ENCODE peak calls at places on chromosomes 4 and X, in six cellular contexts. One of them, this sample, is unnamed.

GRCh38 chrX:42803320-42803719 is 25.4 kb upstream of the PPP1R2C start:
- DNase-seq in K562: no peak
- DNase-seq in HCT116: no peak
- DNase-seq in WTC11: no peak
- DNase-seq in GM12878: no peak
- DNase-seq in HepG2: no peak
- DNase-seq in this sample: no peak

GRCh38 chr4:113420938-113421337 is 340.6 kb downstream of the CAMK2D start:
- DNase-seq in K562: no peak
- DNase-seq in HCT116: no peak
- DNase-seq in WTC11: no peak
- DNase-seq in GM12878: no peak
- DNase-seq in HepG2: no peak
- DNase-seq in this sample: no peak

GRCh38 chr4:180330521-180330920 is 1912.7 kb upstream of the TENM3 start:
- DNase-seq in K562: no peak
- DNase-seq in HCT116: no peak
- DNase-seq in WTC11: no peak
- DNase-seq in GM12878: no peak
- DNase-seq in HepG2: no peak
- DNase-seq in this sample: no peak

GRCh38 chr4:58303456-58303855 is 1193.3 kb upstream of the IGFBP7 start:
- DNase-seq in K562: no peak
- DNase-seq in HCT116: no peak
- DNase-seq in WTC11: no peak
- DNase-seq in GM12878: no peak
- DNase-seq in HepG2: no peak
- DNase-seq in this sample: no peak

GRCh38 chr4:121050251-121050650 is 22.1 kb downstream of the NDNF start:
- DNase-seq in K562: no peak
- DNase-seq in HCT116: no peak
- DNase-seq in WTC11: no peak
- DNase-seq in GM12878: no peak
- DNase-seq in HepG2: no peak
- DNase-seq in this sample: no peak

GRCh38 chrX:1323315-1323714 is 13.3 kb upstream of the IL3RA start:
- DNase-seq in K562: peak
- DNase-seq in HCT116: peak
- DNase-seq in WTC11: peak
- DNase-seq in GM12878: peak
- DNase-seq in HepG2: peak
- DNase-seq in this sample: peak

GRCh38 chr4:118289794-118290193 is 63.0 kb downstream of the PRSS12 start:
- DNase-seq in K562: no peak
- DNase-seq in HCT116: no peak
- DNase-seq in WTC11: no peak
- DNase-seq in GM12878: no peak
- DNase-seq in HepG2: no peak
- DNase-seq in this sample: no peak

GRCh38 chrX:71913156-71913950 is 2.7 kb downstream of the NHSL2 start:
- DNase-seq in K562: no peak
- DNase-seq in HCT116: no peak
- DNase-seq in WTC11: no peak
- DNase-seq in GM12878: no peak
- DNase-seq in HepG2: no peak
- DNase-seq in this sample: no peak

GRCh38 chr4:95362906-95363578 is 185.7 kb downstream of the UNC5C start:
- DNase-seq in K562: peak
- DNase-seq in HCT116: peak
- DNase-seq in WTC11: peak
- DNase-seq in GM12878: no peak
- DNase-seq in HepG2: peak
- DNase-seq in this sample: no peak

GRCh38 chrX:11124094-11124493 is 13.0 kb downstream of the HCCS start:
- DNase-seq in K562: no peak
- DNase-seq in HCT116: no peak
- DNase-seq in WTC11: no peak
- DNase-seq in GM12878: no peak
- DNase-seq in HepG2: no peak
- DNase-seq in this sample: no peak

GRCh38 chr4:1910643-1911042 is 39.5 kb downstream of the NSD2 start:
- DNase-seq in K562: peak
- DNase-seq in HCT116: no peak
- DNase-seq in WTC11: peak
- DNase-seq in GM12878: no peak
- DNase-seq in HepG2: peak
- DNase-seq in this sample: peak

GRCh38 chr4:6602289-6602688 is 27.3 kb downstream of the MAN2B2 start:
- DNase-seq in K562: no peak
- DNase-seq in HCT116: no peak
- DNase-seq in WTC11: no peak
- DNase-seq in GM12878: no peak
- DNase-seq in HepG2: no peak
- DNase-seq in this sample: no peak

GRCh38 chrX:31546130-31546529 is 474.3 kb upstream of the FTHL17 start:
- DNase-seq in K562: no peak
- DNase-seq in HCT116: no peak
- DNase-seq in WTC11: no peak
- DNase-seq in GM12878: no peak
- DNase-seq in HepG2: no peak
- DNase-seq in this sample: no peak

GRCh38 chr4:109973529-109973905 is 60.8 kb downstream of the EGF start:
- DNase-seq in K562: no peak
- DNase-seq in HCT116: no peak
- DNase-seq in WTC11: no peak
- DNase-seq in GM12878: no peak
- DNase-seq in HepG2: peak
- DNase-seq in this sample: no peak

GRCh38 chr4:16270654-16271328 is 44.5 kb upstream of the TAPT1 start:
- DNase-seq in K562: peak
- DNase-seq in HCT116: no peak
- DNase-seq in WTC11: peak
- DNase-seq in GM12878: no peak
- DNase-seq in HepG2: peak
- DNase-seq in this sample: no peak

GRCh38 chr4:168907119-168907698 is 102.8 kb downstream of the CBR4 start:
- DNase-seq in K562: no peak
- DNase-seq in HCT116: no peak
- DNase-seq in WTC11: no peak
- DNase-seq in GM12878: no peak
- DNase-seq in HepG2: no peak
- DNase-seq in this sample: no peak

GRCh38 chr4:79141530-79141929 is 184.3 kb downstream of the NAA11 start:
- DNase-seq in K562: no peak
- DNase-seq in HCT116: no peak
- DNase-seq in WTC11: peak
- DNase-seq in GM12878: no peak
- DNase-seq in HepG2: peak
- DNase-seq in this sample: peak

GRCh38 chr4:99378876-99379275 is 26.3 kb upstream of the ADH1C start:
- DNase-seq in K562: no peak
- DNase-seq in HCT116: no peak
- DNase-seq in WTC11: no peak
- DNase-seq in GM12878: no peak
- DNase-seq in HepG2: no peak
- DNase-seq in this sample: no peak

DNA sequence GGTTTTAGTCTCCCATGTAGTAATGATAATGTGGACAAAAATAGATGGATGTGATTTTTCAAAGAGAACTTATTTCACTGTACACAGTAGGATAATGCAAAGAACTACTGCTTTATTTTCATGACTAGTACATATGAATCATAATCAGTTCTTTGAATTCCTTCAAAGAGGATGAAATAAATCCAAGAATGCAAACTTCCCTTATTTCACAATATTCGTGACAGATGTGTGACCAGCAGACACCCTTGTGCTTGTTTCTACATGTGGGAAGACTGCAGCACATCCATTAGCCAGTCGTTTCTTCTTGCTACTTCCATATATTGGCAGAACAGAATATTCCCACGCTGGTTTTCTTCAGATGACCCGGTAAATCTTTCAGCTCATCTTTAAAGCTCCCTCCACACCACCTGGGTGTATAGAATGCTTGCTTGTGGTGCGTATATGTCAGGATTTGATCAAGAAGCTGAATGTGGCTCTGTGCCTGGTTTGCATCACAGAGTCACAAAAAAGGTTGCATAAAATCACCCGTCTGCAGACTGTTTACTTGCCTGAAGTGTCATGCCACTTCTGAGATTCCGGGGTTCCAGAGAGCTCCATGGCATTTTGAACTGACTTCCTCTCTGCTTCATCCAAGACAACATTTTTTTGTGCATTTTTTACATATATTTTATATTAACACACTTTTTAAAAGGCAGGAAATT is 47.7 kb upstream of the FAT4 start:
- DNase-seq in K562: no peak
- DNase-seq in HCT116: no peak
- DNase-seq in WTC11: no peak
- DNase-seq in GM12878: no peak
- DNase-seq in HepG2: no peak
- DNase-seq in this sample: no peak
- TF ChIP-seq ATF3 in K562: no peak
- TF ChIP-seq ATF3 in HCT116: no peak
- TF ChIP-seq ATF3 in WTC11: no peak
- TF ChIP-seq ATF3 in GM12878: no peak
- TF ChIP-seq ATF3 in HepG2: no peak
- TF ChIP-seq ATF3 in this sample: no peak

GRCh38 chr4:183772361-183772760 is 113.3 kb downstream of the TRAPPC11 start:
- DNase-seq in K562: no peak
- DNase-seq in HCT116: no peak
- DNase-seq in WTC11: no peak
- DNase-seq in GM12878: no peak
- DNase-seq in HepG2: no peak
- DNase-seq in this sample: no peak

GRCh38 chr4:183766140-183766539 is 107.0 kb downstream of the TRAPPC11 start:
- DNase-seq in K562: no peak
- DNase-seq in HCT116: no peak
- DNase-seq in WTC11: no peak
- DNase-seq in GM12878: no peak
- DNase-seq in HepG2: no peak
- DNase-seq in this sample: no peak

GRCh38 chr4:183773790-183774189 is 114.7 kb downstream of the TRAPPC11 start:
- DNase-seq in K562: no peak
- DNase-seq in HCT116: no peak
- DNase-seq in WTC11: no peak
- DNase-seq in GM12878: no peak
- DNase-seq in HepG2: no peak
- DNase-seq in this sample: no peak

GRCh38 chr4:183765121-183765990 is 106.3 kb downstream of the TRAPPC11 start:
- DNase-seq in K562: no peak
- DNase-seq in HCT116: no peak
- DNase-seq in WTC11: no peak
- DNase-seq in GM12878: no peak
- DNase-seq in HepG2: peak
- DNase-seq in this sample: no peak

GRCh38 chr4:183770900-183771299 is 111.8 kb downstream of the TRAPPC11 start:
- DNase-seq in K562: no peak
- DNase-seq in HCT116: no peak
- DNase-seq in WTC11: no peak
- DNase-seq in GM12878: no peak
- DNase-seq in HepG2: no peak
- DNase-seq in this sample: no peak
- TF ChIP-seq MAX in K562: no peak
- TF ChIP-seq MAX in HCT116: no peak
- TF ChIP-seq MAX in WTC11: no peak
- TF ChIP-seq MAX in GM12878: no peak
- TF ChIP-seq MAX in HepG2: no peak
- TF ChIP-seq MAX in this sample: no peak

DNA sequence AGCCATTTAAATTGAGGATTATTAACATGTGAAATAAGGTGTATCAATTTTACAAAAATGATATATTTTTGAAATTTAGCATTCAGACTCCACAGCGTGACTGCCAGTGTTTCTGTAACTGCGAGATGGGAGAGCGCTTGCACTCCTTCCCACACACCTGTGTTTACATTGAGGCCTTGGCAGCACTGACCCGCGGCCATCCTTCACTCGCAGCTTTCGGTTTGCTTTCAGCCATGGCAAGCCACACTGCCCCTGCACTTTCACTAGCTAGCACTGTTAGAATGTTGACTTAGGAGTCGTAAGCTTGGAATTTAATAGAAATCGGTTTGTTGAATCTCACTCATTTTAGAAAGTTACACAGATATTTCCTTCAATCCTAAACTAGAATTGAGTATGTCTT is 136.2 kb downstream of the CFAP299 start:
- DNase-seq in K562: no peak
- DNase-seq in HCT116: no peak
- DNase-seq in WTC11: peak
- DNase-seq in GM12878: no peak
- DNase-seq in HepG2: no peak
- DNase-seq in this sample: no peak
- TF ChIP-seq ATF3 in K562: no peak
- TF ChIP-seq ATF3 in HCT116: no peak
- TF ChIP-seq ATF3 in WTC11: no peak
- TF ChIP-seq ATF3 in GM12878: no peak
- TF ChIP-seq ATF3 in HepG2: no peak
- TF ChIP-seq ATF3 in this sample: no peak

GRCh38 chrX:109155161-109155560 is 326.7 kb downstream of the GUCY2F start:
- DNase-seq in K562: no peak
- DNase-seq in HCT116: no peak
- DNase-seq in WTC11: no peak
- DNase-seq in GM12878: no peak
- DNase-seq in HepG2: no peak
- DNase-seq in this sample: no peak
- TF ChIP-seq MAX in K562: no peak
- TF ChIP-seq MAX in HCT116: no peak
- TF ChIP-seq MAX in WTC11: no peak
- TF ChIP-seq MAX in GM12878: no peak
- TF ChIP-seq MAX in HepG2: no peak
- TF ChIP-seq MAX in this sample: no peak

GRCh38 chrX:136259543-136259942 is 8.3 kb upstream of the MAP7D3 start:
- DNase-seq in K562: no peak
- DNase-seq in HCT116: no peak
- DNase-seq in WTC11: no peak
- DNase-seq in GM12878: no peak
- DNase-seq in HepG2: no peak
- DNase-seq in this sample: no peak
- TF ChIP-seq ATF3 in K562: no peak
- TF ChIP-seq ATF3 in HCT116: no peak
- TF ChIP-seq ATF3 in WTC11: no peak
- TF ChIP-seq ATF3 in GM12878: no peak
- TF ChIP-seq ATF3 in HepG2: no peak
- TF ChIP-seq ATF3 in this sample: no peak

This sample was measured in H1.